ENCODE peak calls at places on chromosome 15, in ten cellular contexts. Z, C, N, T, P, S, L, R, F and G are unnamed samples.

GRCh38 chr15:70605606-70606410 is 157.6 kb downstream of the UACA start:
- DNase-seq in Z (no peak), C (no peak), N (peak), T (peak), P (no peak), S (peak), L (no peak), R (no peak), F (no peak), G (no peak)

GRCh38 chr15:68706256-68706655 is 114.4 kb downstream of the ANP32A start:
- DNase-seq in Z (no peak), C (no peak), N (no peak), T (no peak), P (no peak), S (no peak), L (no peak), R (no peak), F (no peak), G (no peak)

GRCh38 chr15:29920515-29920914 is 98.2 kb upstream of the TJP1 start:
- DNase-seq in Z (no peak), C (no peak), N (peak), T (no peak), P (no peak), S (peak), L (no peak), R (no peak), F (peak), G (peak)

GRCh38 chr15:88986949-88987589 is 73.9 kb upstream of the MFGE8 start:
- DNase-seq in Z (no peak), C (no peak), N (no peak), T (no peak), P (no peak), S (no peak), L (no peak), R (no peak), F (peak), G (no peak)

GRCh38 chr15:66071621-66072295 is 181.8 kb downstream of the MEGF11 start:
- DNase-seq in Z (no peak), C (no peak), N (no peak), T (no peak), P (no peak), S (no peak), L (no peak), R (no peak), F (no peak), G (no peak)

GRCh38 chr15:46946953-46947352 is 770.4 kb upstream of the SEMA6D start:
- DNase-seq in Z (no peak), C (no peak), N (no peak), T (no peak), P (no peak), S (no peak), L (no peak), R (no peak), F (no peak), G (no peak)

GRCh38 chr15:60115579-60116415 is 111.7 kb downstream of the FOXB1 start:
- DNase-seq in Z (no peak), C (no peak), N (peak), T (no peak), P (no peak), S (peak), L (no peak), R (no peak), F (no peak), G (peak)

GRCh38 chr15:92048739-92049138 is 195.2 kb downstream of the SLCO3A1 start:
- DNase-seq in Z (no peak), C (no peak), N (peak), T (no peak), P (no peak), S (peak), L (no peak), R (no peak), F (no peak), G (no peak)

GRCh38 chr15:74528876-74529275 is 12.1 kb upstream of the ARID3B start:
- DNase-seq in Z (no peak), C (no peak), N (no peak), T (no peak), P (no peak), S (no peak), L (no peak), R (no peak), F (no peak), G (no peak)

GRCh38 chr15:96421211-96421610 is 90.7 kb downstream of the NR2F2 start:
- DNase-seq in Z (no peak), C (no peak), N (no peak), T (no peak), P (no peak), S (peak), L (no peak), R (no peak), F (no peak), G (peak)

GRCh38 chr15:25860885-25861866 is 2.0 kb downstream of the ATP10A start:
- DNase-seq in Z (no peak), C (no peak), N (no peak), T (no peak), P (no peak), S (no peak), L (no peak), R (no peak), F (no peak), G (no peak)

GRCh38 chr15:52114256-52114655 is 1.7 kb upstream of the BCL2L10 start:
- DNase-seq in Z (no peak), C (no peak), N (no peak), T (no peak), P (no peak), S (no peak), L (no peak), R (no peak), F (no peak), G (no peak)

GRCh38 chr15:63982381-63982854 is 63.9 kb downstream of the DAPK2 start:
- DNase-seq in Z (no peak), C (no peak), N (no peak), T (no peak), P (no peak), S (no peak), L (no peak), R (no peak), F (no peak), G (no peak)

GRCh38 chr15:67509918-67510317 is 11.0 kb upstream of the C15orf61 start:
- DNase-seq in Z (no peak), C (no peak), N (no peak), T (no peak), P (no peak), S (no peak), L (no peak), R (no peak), F (no peak), G (no peak)

GRCh38 chr15:81292516-81293001 is 31.4 kb downstream of the STARD5 start:
- DNase-seq in Z (no peak), C (no peak), N (no peak), T (no peak), P (peak), S (no peak), L (peak), R (no peak), F (no peak), G (no peak)